ENCODE peak calls at places on chromosomes 11 and 22, in seven cellular contexts. One of them, this sample, is unnamed.

GRCh38 chr22:44765571-44766285 is 13.4 kb downstream of the ARHGAP8 start:
- DNase-seq in tibial artery: no peak
- DNase-seq in progenitor cell of endocrine pancreas: no peak
- DNase-seq in right atrium auricular region: no peak
- DNase-seq in A549: no peak
- DNase-seq in GM12865: no peak
- DNase-seq in body of pancreas: peak; percentile 54
- DNase-seq in this sample: no peak

GRCh38 chr11:117743121-117743815 is 53.7 kb downstream of the DSCAML1 start:
- DNase-seq in tibial artery: no peak
- DNase-seq in progenitor cell of endocrine pancreas: no peak
- DNase-seq in right atrium auricular region: no peak
- DNase-seq in A549: no peak
- DNase-seq in GM12865: no peak
- DNase-seq in body of pancreas: peak; percentile 34
- DNase-seq in this sample: no peak

GRCh38 chr11:64369440-64370135 is 10.6 kb downstream of the RPS6KA4 start:
- DNase-seq in tibial artery: no peak
- DNase-seq in progenitor cell of endocrine pancreas: no peak
- DNase-seq in right atrium auricular region: no peak
- DNase-seq in A549: no peak
- DNase-seq in GM12865: no peak
- DNase-seq in body of pancreas: no peak
- DNase-seq in this sample: no peak

GRCh38 chr11:59754859-59755700 is at the start of gene STX3:
- DNase-seq in tibial artery: peak; percentile 54
- DNase-seq in progenitor cell of endocrine pancreas: peak; percentile 60
- DNase-seq in right atrium auricular region: peak; percentile 60
- DNase-seq in A549: peak; percentile 73
- DNase-seq in GM12865: peak; percentile 46
- DNase-seq in body of pancreas: peak; percentile 77
- DNase-seq in this sample: peak; percentile 72

GRCh38 chr11:3121416-3121815 is 43.7 kb downstream of the OSBPL5 start:
- DNase-seq in tibial artery: peak; percentile 17
- DNase-seq in progenitor cell of endocrine pancreas: no peak
- DNase-seq in right atrium auricular region: no peak
- DNase-seq in A549: no peak
- DNase-seq in GM12865: no peak
- DNase-seq in body of pancreas: no peak
- DNase-seq in this sample: no peak

GRCh38 chr22:36775589-36775965 is 342 bp downstream of the IFT27 start:
- DNase-seq in tibial artery: peak; percentile 46
- DNase-seq in progenitor cell of endocrine pancreas: peak; percentile 32
- DNase-seq in right atrium auricular region: no peak
- DNase-seq in A549: no peak
- DNase-seq in GM12865: peak; percentile 43
- DNase-seq in body of pancreas: peak; percentile 51
- DNase-seq in this sample: peak; percentile 48

GRCh38 chr11:17630936-17631335 is 83.9 kb downstream of the OTOG start:
- DNase-seq in tibial artery: no peak
- DNase-seq in progenitor cell of endocrine pancreas: no peak
- DNase-seq in right atrium auricular region: no peak
- DNase-seq in A549: no peak
- DNase-seq in GM12865: no peak
- DNase-seq in body of pancreas: no peak
- DNase-seq in this sample: no peak

GRCh38 chr22:23305321-23305910 is 125.1 kb downstream of the BCR start:
- DNase-seq in tibial artery: peak; percentile 49
- DNase-seq in progenitor cell of endocrine pancreas: no peak
- DNase-seq in right atrium auricular region: no peak
- DNase-seq in A549: no peak
- DNase-seq in GM12865: no peak
- DNase-seq in body of pancreas: no peak
- DNase-seq in this sample: no peak

GRCh38 chr11:130209128-130209932 is 49.7 kb downstream of the ST14 start:
- DNase-seq in tibial artery: no peak
- DNase-seq in progenitor cell of endocrine pancreas: no peak
- DNase-seq in right atrium auricular region: peak; percentile 54
- DNase-seq in A549: no peak
- DNase-seq in GM12865: no peak
- DNase-seq in body of pancreas: no peak
- DNase-seq in this sample: no peak

GRCh38 chr22:24698266-24698926 is 76.1 kb downstream of the PIWIL3 start:
- DNase-seq in tibial artery: no peak
- DNase-seq in progenitor cell of endocrine pancreas: no peak
- DNase-seq in right atrium auricular region: no peak
- DNase-seq in A549: no peak
- DNase-seq in GM12865: no peak
- DNase-seq in body of pancreas: no peak
- DNase-seq in this sample: no peak

GRCh38 chr22:17198188-17199130 is 20.8 kb downstream of the ADA2 start:
- DNase-seq in tibial artery: no peak
- DNase-seq in progenitor cell of endocrine pancreas: peak; percentile 49
- DNase-seq in right atrium auricular region: no peak
- DNase-seq in A549: no peak
- DNase-seq in GM12865: no peak
- DNase-seq in body of pancreas: no peak
- DNase-seq in this sample: peak; percentile 80

GRCh38 chr11:119533931-119534694 is 111.1 kb upstream of the THY1 start:
- DNase-seq in tibial artery: peak; percentile 45
- DNase-seq in progenitor cell of endocrine pancreas: peak; percentile 61
- DNase-seq in right atrium auricular region: peak; percentile 76
- DNase-seq in A549: peak; percentile 53
- DNase-seq in GM12865: peak; percentile 60
- DNase-seq in body of pancreas: peak; percentile 77
- DNase-seq in this sample: peak; percentile 88

GRCh38 chr11:119729581-119730346 is 764 bp upstream of the NECTIN1 start:
- DNase-seq in tibial artery: peak; percentile 64
- DNase-seq in progenitor cell of endocrine pancreas: no peak
- DNase-seq in right atrium auricular region: peak; percentile 84
- DNase-seq in A549: peak; percentile 37
- DNase-seq in GM12865: no peak
- DNase-seq in body of pancreas: peak; percentile 72
- DNase-seq in this sample: no peak

GRCh38 chr11:14644396-14645246 is 1.0 kb downstream of the PDE3B start:
- DNase-seq in tibial artery: peak; percentile 21
- DNase-seq in progenitor cell of endocrine pancreas: peak; percentile 47
- DNase-seq in right atrium auricular region: no peak
- DNase-seq in A549: peak; percentile 28
- DNase-seq in GM12865: peak; percentile 52
- DNase-seq in body of pancreas: peak; percentile 51
- DNase-seq in this sample: peak; percentile 44

GRCh38 chr22:20211997-20212753 is 55.9 kb downstream of the RTN4R start:
- DNase-seq in tibial artery: no peak
- DNase-seq in progenitor cell of endocrine pancreas: no peak
- DNase-seq in right atrium auricular region: no peak
- DNase-seq in A549: no peak
- DNase-seq in GM12865: no peak
- DNase-seq in body of pancreas: peak; percentile 91
- DNase-seq in this sample: no peak

DNA sequence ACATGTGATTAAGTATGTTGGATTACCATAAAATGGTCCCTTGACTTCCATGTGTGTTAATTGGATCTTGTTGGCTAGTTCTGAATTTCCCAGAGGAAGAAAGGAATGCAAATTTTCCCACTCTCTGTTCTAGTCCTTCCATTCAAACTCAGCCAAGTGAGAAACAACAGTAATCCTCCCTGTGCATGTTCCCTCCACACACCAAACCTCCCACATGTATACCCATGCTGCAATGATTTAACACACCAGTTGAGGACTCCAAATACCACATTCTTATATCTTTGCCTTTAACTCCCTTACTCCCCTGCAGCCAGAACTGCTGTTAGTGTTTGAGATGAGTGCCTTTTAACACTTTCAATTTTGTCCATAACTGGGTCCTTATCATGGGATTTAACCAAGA is 1158.9 kb downstream of the DLG2 start:
- DNase-seq in tibial artery: no peak
- DNase-seq in progenitor cell of endocrine pancreas: no peak
- DNase-seq in right atrium auricular region: no peak
- DNase-seq in A549: no peak
- DNase-seq in GM12865: no peak
- DNase-seq in body of pancreas: no peak
- DNase-seq in this sample: no peak
- TF ChIP-seq CTCF in tibial artery: no peak
- TF ChIP-seq CTCF in progenitor cell of endocrine pancreas: no peak
- TF ChIP-seq CTCF in right atrium auricular region: no peak
- TF ChIP-seq CTCF in A549: no peak
- TF ChIP-seq CTCF in GM12865: no peak
- TF ChIP-seq CTCF in body of pancreas: no peak
- TF ChIP-seq CTCF in this sample: no peak

DNA sequence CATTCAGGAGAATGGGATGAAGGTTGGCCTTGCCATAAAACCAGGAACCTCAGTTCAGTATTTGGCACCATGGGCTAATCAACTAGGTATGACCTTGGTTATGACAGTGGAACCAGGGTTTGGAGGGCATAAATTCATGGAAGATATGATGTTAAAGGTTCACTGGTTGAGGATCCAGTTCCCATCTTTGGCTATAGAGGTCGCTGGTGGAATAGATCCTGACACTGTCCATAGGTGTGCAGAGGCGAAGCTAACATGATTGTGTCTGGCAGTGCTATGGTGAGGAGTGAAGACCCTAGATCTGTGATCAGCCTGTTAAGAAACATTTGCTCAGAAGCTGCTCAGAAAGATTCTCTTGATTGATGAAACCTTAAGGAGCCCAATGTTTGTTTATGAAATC is 5.7 kb downstream of the NF2 start:
- DNase-seq in tibial artery: no peak
- DNase-seq in progenitor cell of endocrine pancreas: no peak
- DNase-seq in right atrium auricular region: no peak
- DNase-seq in A549: peak; percentile 24
- DNase-seq in GM12865: no peak
- DNase-seq in body of pancreas: no peak
- DNase-seq in this sample: peak; percentile 41
- TF ChIP-seq CTCF in tibial artery: no peak
- TF ChIP-seq CTCF in progenitor cell of endocrine pancreas: peak; percentile 35
- TF ChIP-seq CTCF in right atrium auricular region: no peak
- TF ChIP-seq CTCF in A549: peak; percentile 18
- TF ChIP-seq CTCF in GM12865: no peak
- TF ChIP-seq CTCF in body of pancreas: no peak
- TF ChIP-seq CTCF in this sample: peak; percentile 18

GRCh38 chr22:19035474-19036228 is 86.6 kb downstream of the DGCR2 start:
- DNase-seq in tibial artery: no peak
- DNase-seq in progenitor cell of endocrine pancreas: no peak
- DNase-seq in right atrium auricular region: no peak
- DNase-seq in A549: peak; percentile 10
- DNase-seq in GM12865: peak; percentile 11
- DNase-seq in body of pancreas: no peak
- DNase-seq in this sample: no peak
- TF ChIP-seq CTCF in tibial artery: no peak
- TF ChIP-seq CTCF in progenitor cell of endocrine pancreas: no peak
- TF ChIP-seq CTCF in right atrium auricular region: no peak
- TF ChIP-seq CTCF in A549: no peak
- TF ChIP-seq CTCF in GM12865: no peak
- TF ChIP-seq CTCF in body of pancreas: no peak
- TF ChIP-seq CTCF in this sample: no peak

DNA sequence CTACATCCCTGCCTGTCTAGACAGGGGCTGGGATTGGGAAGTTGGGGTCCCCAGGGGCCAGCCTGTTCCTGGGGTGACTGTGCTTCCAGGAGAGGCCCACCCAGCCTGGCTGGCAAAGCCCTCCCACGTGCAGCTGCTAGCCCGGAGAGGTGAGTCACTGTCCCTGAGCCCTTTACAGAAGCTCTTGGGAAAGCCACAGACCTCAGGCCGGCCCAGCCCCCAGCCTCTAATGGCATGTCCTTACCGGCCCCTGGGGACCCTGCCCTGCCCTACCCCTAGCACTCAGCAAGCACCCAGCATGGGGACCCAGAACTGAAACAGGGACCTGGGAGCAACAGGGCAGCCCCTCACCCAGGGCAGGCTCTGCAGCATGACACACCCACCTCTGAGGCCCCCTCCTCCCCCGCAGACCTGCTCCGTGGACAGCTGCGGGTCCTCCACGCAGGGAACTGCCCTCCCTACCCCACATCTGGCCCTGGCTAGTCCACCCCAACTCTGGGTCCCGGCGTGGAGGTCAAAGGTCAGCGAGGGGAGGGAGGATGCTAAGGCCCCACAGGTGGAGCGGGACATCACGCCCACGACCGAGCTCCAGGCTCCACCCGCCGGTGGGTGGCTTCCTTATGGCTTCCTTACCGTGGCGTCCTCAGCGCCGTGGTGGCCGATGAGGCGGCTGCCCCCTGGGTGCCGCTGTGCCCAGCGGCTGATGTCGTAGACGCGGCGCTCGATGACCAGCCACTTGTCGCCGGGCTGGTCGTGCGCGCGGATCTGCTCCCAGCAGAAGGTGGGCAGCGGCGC is 612 bp downstream of the FADS3 start:
- DNase-seq in tibial artery: peak; percentile 76
- DNase-seq in progenitor cell of endocrine pancreas: peak; percentile 41
- DNase-seq in right atrium auricular region: peak; percentile 89
- DNase-seq in A549: peak; percentile 50
- DNase-seq in GM12865: peak; percentile 22
- DNase-seq in body of pancreas: peak; percentile 74
- DNase-seq in this sample: no peak
- TF ChIP-seq CTCF in tibial artery: no peak
- TF ChIP-seq CTCF in progenitor cell of endocrine pancreas: peak; percentile 33
- TF ChIP-seq CTCF in right atrium auricular region: no peak
- TF ChIP-seq CTCF in A549: no peak
- TF ChIP-seq CTCF in GM12865: no peak
- TF ChIP-seq CTCF in body of pancreas: no peak
- TF ChIP-seq CTCF in this sample: no peak